ENCODE peak calls at places on chromosomes 12 and 14, in seven cellular contexts. W, Z, Q, S, K, T and P are unnamed samples.
A peak's percentile ranks its signal among the peaks of the same experiment; 100 is the strongest.

GRCh38 chr12:52081263-52081733 is 1.8 kb downstream of the SMIM41 start:
- DNase-seq in W (no peak), Z (no peak), Q (no peak), S (no peak), K (no peak), T (peak; percentile 12), P (peak; percentile 27)

GRCh38 chr12:2641209-2641608 is 153.6 kb upstream of the FKBP4 start:
- DNase-seq in W (no peak), Z (no peak), Q (peak; percentile 32), S (peak; percentile 30), K (no peak), T (no peak), P (no peak)

GRCh38 chr12:123384318-123384993 is 524 bp downstream of the KMT5A start:
- DNase-seq in W (no peak), Z (no peak), Q (no peak), S (no peak), K (no peak), T (no peak), P (no peak)

GRCh38 chr14:95057851-95058250 is 99.5 kb downstream of the DICER1 start:
- DNase-seq in W (no peak), Z (no peak), Q (no peak), S (no peak), K (no peak), T (no peak), P (no peak)

GRCh38 chr12:122999196-122999946 is 18.9 kb downstream of the ARL6IP4 start:
- DNase-seq in W (no peak), Z (no peak), Q (no peak), S (no peak), K (no peak), T (no peak), P (no peak)

GRCh38 chr14:99729991-99730875 is 46.1 kb downstream of the CYP46A1 start:
- DNase-seq in W (peak; percentile 76), Z (peak; percentile 70), Q (peak; percentile 22), S (peak; percentile 19), K (peak; percentile 18), T (no peak), P (no peak)

GRCh38 chr14:100067971-100068959 is 3.0 kb downstream of the EVL start:
- DNase-seq in W (peak; percentile 91), Z (peak; percentile 84), Q (no peak), S (peak; percentile 50), K (no peak), T (peak; percentile 90), P (peak; percentile 76)

GRCh38 chr12:2958432-2959193 is 584 bp upstream of the TEAD4 start:
- DNase-seq in W (no peak), Z (no peak), Q (peak; percentile 72), S (peak; percentile 67), K (no peak), T (no peak), P (peak; percentile 30)

GRCh38 chr12:55673638-55674037 is 34.1 kb downstream of the ITGA7 start:
- DNase-seq in W (no peak), Z (no peak), Q (no peak), S (no peak), K (peak; percentile 52), T (no peak), P (no peak)

GRCh38 chr14:68535404-68536024 is 257.4 kb downstream of the ZFP36L1 start:
- DNase-seq in W (no peak), Z (no peak), Q (peak; percentile 96), S (peak; percentile 95), K (no peak), T (no peak), P (no peak)

GRCh38 chr14:79596531-79596930 is 614.8 kb downstream of the DIO2 start:
- DNase-seq in W (no peak), Z (no peak), Q (peak; percentile 75), S (peak; percentile 88), K (no peak), T (no peak), P (no peak)

GRCh38 chr14:24179961-24180726 is 8.3 kb downstream of the REC8 start:
- DNase-seq in W (no peak), Z (no peak), Q (no peak), S (peak; percentile 90), K (no peak), T (no peak), P (no peak)

GRCh38 chr12:130017571-130018449 is 114.0 kb upstream of the TMEM132D start:
- DNase-seq in W (no peak), Z (no peak), Q (no peak), S (no peak), K (no peak), T (no peak), P (no peak)

GRCh38 chr14:44988694-44989093 is 26.7 kb downstream of the TOGARAM1 start:
- DNase-seq in W (no peak), Z (no peak), Q (no peak), S (no peak), K (no peak), T (no peak), P (no peak)

GRCh38 chr14:67410313-67410712 is 1.7 kb downstream of the PLEK2 start:
- DNase-seq in W (no peak), Z (no peak), Q (no peak), S (no peak), K (no peak), T (no peak), P (no peak)

GRCh38 chr14:55077155-55077554 is 25.7 kb downstream of the MAPK1IP1L start:
- DNase-seq in W (peak; percentile 34), Z (no peak), Q (no peak), S (no peak), K (no peak), T (no peak), P (no peak)

GRCh38 chr12:66092559-66093269 is 37.8 kb downstream of the LLPH start:
- DNase-seq in W (no peak), Z (no peak), Q (peak; percentile 65), S (peak; percentile 56), K (no peak), T (no peak), P (no peak)

GRCh38 chr12:80565276-80565675 is 121.2 kb downstream of the PTPRQ start:
- DNase-seq in W (no peak), Z (no peak), Q (peak; percentile 78), S (peak; percentile 84), K (no peak), T (no peak), P (no peak)

GRCh38 chr12:104930388-104931326 is 27.4 kb downstream of the SLC41A2 start:
- DNase-seq in W (peak; percentile 36), Z (no peak), Q (peak; percentile 42), S (peak; percentile 82), K (no peak), T (no peak), P (no peak)